ENCODE peak calls at places on chromosome 20, in seven cellular contexts. One of them, this sample, is unnamed.

GRCh38 chr20:52275243-52275817 is 83.8 kb upstream of the ZFP64 start:
- DNase-seq in mucosa of descending colon: no peak
- DNase-seq in iris pigment epithelial cell: no peak
- DNase-seq in stimulated activated CD4-positive, alpha-beta T cell treated with anti-CD3 and anti-CD28 coated beads, Interleukin-12 subunit alpha, Interleukin-12 subunit beta, amount 100 ng/mL, for 48 hours: no peak
- DNase-seq in skeletal muscle cell: no peak
- DNase-seq in neural crest cell: no peak
- DNase-seq in fibroblast of the conjunctiva: no peak
- DNase-seq in this sample: no peak

GRCh38 chr20:43949248-43949647 is 34.6 kb downstream of the TOX2 start:
- DNase-seq in mucosa of descending colon: no peak
- DNase-seq in iris pigment epithelial cell: no peak
- DNase-seq in stimulated activated CD4-positive, alpha-beta T cell treated with anti-CD3 and anti-CD28 coated beads, Interleukin-12 subunit alpha, Interleukin-12 subunit beta, amount 100 ng/mL, for 48 hours: no peak
- DNase-seq in skeletal muscle cell: no peak
- DNase-seq in neural crest cell: no peak
- DNase-seq in fibroblast of the conjunctiva: no peak
- DNase-seq in this sample: no peak

GRCh38 chr20:37552415-37552814 is 24.7 kb upstream of the BLCAP start:
- DNase-seq in mucosa of descending colon: no peak
- DNase-seq in iris pigment epithelial cell: peak
- DNase-seq in stimulated activated CD4-positive, alpha-beta T cell treated with anti-CD3 and anti-CD28 coated beads, Interleukin-12 subunit alpha, Interleukin-12 subunit beta, amount 100 ng/mL, for 48 hours: no peak
- DNase-seq in skeletal muscle cell: no peak
- DNase-seq in neural crest cell: no peak
- DNase-seq in fibroblast of the conjunctiva: no peak
- DNase-seq in this sample: no peak

GRCh38 chr20:33275215-33275614 is 7.8 kb upstream of the BPIFB1 start:
- DNase-seq in mucosa of descending colon: no peak
- DNase-seq in iris pigment epithelial cell: no peak
- DNase-seq in stimulated activated CD4-positive, alpha-beta T cell treated with anti-CD3 and anti-CD28 coated beads, Interleukin-12 subunit alpha, Interleukin-12 subunit beta, amount 100 ng/mL, for 48 hours: no peak
- DNase-seq in skeletal muscle cell: no peak
- DNase-seq in neural crest cell: no peak
- DNase-seq in fibroblast of the conjunctiva: no peak
- DNase-seq in this sample: no peak

GRCh38 chr20:11261533-11262000 is 587.8 kb upstream of the JAG1 start:
- DNase-seq in mucosa of descending colon: no peak
- DNase-seq in iris pigment epithelial cell: peak
- DNase-seq in stimulated activated CD4-positive, alpha-beta T cell treated with anti-CD3 and anti-CD28 coated beads, Interleukin-12 subunit alpha, Interleukin-12 subunit beta, amount 100 ng/mL, for 48 hours: no peak
- DNase-seq in skeletal muscle cell: peak
- DNase-seq in neural crest cell: no peak
- DNase-seq in fibroblast of the conjunctiva: no peak
- DNase-seq in this sample: no peak

GRCh38 chr20:34302312-34302722 is 838 bp downstream of the AHCY start:
- DNase-seq in mucosa of descending colon: no peak
- DNase-seq in iris pigment epithelial cell: peak
- DNase-seq in stimulated activated CD4-positive, alpha-beta T cell treated with anti-CD3 and anti-CD28 coated beads, Interleukin-12 subunit alpha, Interleukin-12 subunit beta, amount 100 ng/mL, for 48 hours: no peak
- DNase-seq in skeletal muscle cell: peak
- DNase-seq in neural crest cell: no peak
- DNase-seq in fibroblast of the conjunctiva: no peak
- DNase-seq in this sample: peak

GRCh38 chr20:37528442-37529213 is 952 bp upstream of the BLCAP start:
- DNase-seq in mucosa of descending colon: no peak
- DNase-seq in iris pigment epithelial cell: no peak
- DNase-seq in stimulated activated CD4-positive, alpha-beta T cell treated with anti-CD3 and anti-CD28 coated beads, Interleukin-12 subunit alpha, Interleukin-12 subunit beta, amount 100 ng/mL, for 48 hours: no peak
- DNase-seq in skeletal muscle cell: no peak
- DNase-seq in neural crest cell: no peak
- DNase-seq in fibroblast of the conjunctiva: no peak
- DNase-seq in this sample: no peak

GRCh38 chr20:11676618-11677289 is 240.9 kb upstream of the BTBD3 start:
- DNase-seq in mucosa of descending colon: peak
- DNase-seq in iris pigment epithelial cell: peak
- DNase-seq in stimulated activated CD4-positive, alpha-beta T cell treated with anti-CD3 and anti-CD28 coated beads, Interleukin-12 subunit alpha, Interleukin-12 subunit beta, amount 100 ng/mL, for 48 hours: peak
- DNase-seq in skeletal muscle cell: no peak
- DNase-seq in neural crest cell: peak
- DNase-seq in fibroblast of the conjunctiva: peak
- DNase-seq in this sample: peak

GRCh38 chr20:57476073-57476526 is 48.8 kb downstream of the CTCFL start:
- DNase-seq in mucosa of descending colon: no peak
- DNase-seq in iris pigment epithelial cell: no peak
- DNase-seq in stimulated activated CD4-positive, alpha-beta T cell treated with anti-CD3 and anti-CD28 coated beads, Interleukin-12 subunit alpha, Interleukin-12 subunit beta, amount 100 ng/mL, for 48 hours: no peak
- DNase-seq in skeletal muscle cell: no peak
- DNase-seq in neural crest cell: no peak
- DNase-seq in fibroblast of the conjunctiva: no peak
- DNase-seq in this sample: no peak

GRCh38 chr20:58019027-58019849 is 209.2 kb downstream of the ANKRD60 start:
- DNase-seq in mucosa of descending colon: no peak
- DNase-seq in iris pigment epithelial cell: peak
- DNase-seq in stimulated activated CD4-positive, alpha-beta T cell treated with anti-CD3 and anti-CD28 coated beads, Interleukin-12 subunit alpha, Interleukin-12 subunit beta, amount 100 ng/mL, for 48 hours: no peak
- DNase-seq in skeletal muscle cell: no peak
- DNase-seq in neural crest cell: no peak
- DNase-seq in fibroblast of the conjunctiva: no peak
- DNase-seq in this sample: no peak

GRCh38 chr20:63940071-63940471 is 16.1 kb downstream of the UCKL1 start:
- DNase-seq in mucosa of descending colon: peak
- DNase-seq in iris pigment epithelial cell: no peak
- DNase-seq in stimulated activated CD4-positive, alpha-beta T cell treated with anti-CD3 and anti-CD28 coated beads, Interleukin-12 subunit alpha, Interleukin-12 subunit beta, amount 100 ng/mL, for 48 hours: no peak
- DNase-seq in skeletal muscle cell: no peak
- DNase-seq in neural crest cell: no peak
- DNase-seq in fibroblast of the conjunctiva: no peak
- DNase-seq in this sample: no peak

GRCh38 chr20:23640873-23641667 is 3.3 kb upstream of the CST3 start:
- DNase-seq in mucosa of descending colon: no peak
- DNase-seq in iris pigment epithelial cell: no peak
- DNase-seq in stimulated activated CD4-positive, alpha-beta T cell treated with anti-CD3 and anti-CD28 coated beads, Interleukin-12 subunit alpha, Interleukin-12 subunit beta, amount 100 ng/mL, for 48 hours: no peak
- DNase-seq in skeletal muscle cell: no peak
- DNase-seq in neural crest cell: no peak
- DNase-seq in fibroblast of the conjunctiva: no peak
- DNase-seq in this sample: no peak

GRCh38 chr20:4167261-4168004 is 152.1 kb upstream of the RNF24 start:
- DNase-seq in mucosa of descending colon: no peak
- DNase-seq in iris pigment epithelial cell: no peak
- DNase-seq in stimulated activated CD4-positive, alpha-beta T cell treated with anti-CD3 and anti-CD28 coated beads, Interleukin-12 subunit alpha, Interleukin-12 subunit beta, amount 100 ng/mL, for 48 hours: no peak
- DNase-seq in skeletal muscle cell: no peak
- DNase-seq in neural crest cell: peak
- DNase-seq in fibroblast of the conjunctiva: no peak
- DNase-seq in this sample: no peak

GRCh38 chr20:18853946-18854646 is 40.5 kb downstream of the SCP2D1 start:
- DNase-seq in mucosa of descending colon: no peak
- DNase-seq in iris pigment epithelial cell: no peak
- DNase-seq in stimulated activated CD4-positive, alpha-beta T cell treated with anti-CD3 and anti-CD28 coated beads, Interleukin-12 subunit alpha, Interleukin-12 subunit beta, amount 100 ng/mL, for 48 hours: no peak
- DNase-seq in skeletal muscle cell: no peak
- DNase-seq in neural crest cell: no peak
- DNase-seq in fibroblast of the conjunctiva: no peak
- DNase-seq in this sample: no peak

GRCh38 chr20:1368448-1369199 is 24.2 kb downstream of the FKBP1A start:
- DNase-seq in mucosa of descending colon: no peak
- DNase-seq in iris pigment epithelial cell: peak
- DNase-seq in stimulated activated CD4-positive, alpha-beta T cell treated with anti-CD3 and anti-CD28 coated beads, Interleukin-12 subunit alpha, Interleukin-12 subunit beta, amount 100 ng/mL, for 48 hours: no peak
- DNase-seq in skeletal muscle cell: no peak
- DNase-seq in neural crest cell: no peak
- DNase-seq in fibroblast of the conjunctiva: no peak
- DNase-seq in this sample: no peak

GRCh38 chr20:25856256-25856884 is 159.7 kb upstream of the ZNF337 start:
- DNase-seq in mucosa of descending colon: no peak
- DNase-seq in iris pigment epithelial cell: no peak
- DNase-seq in stimulated activated CD4-positive, alpha-beta T cell treated with anti-CD3 and anti-CD28 coated beads, Interleukin-12 subunit alpha, Interleukin-12 subunit beta, amount 100 ng/mL, for 48 hours: no peak
- DNase-seq in skeletal muscle cell: no peak
- DNase-seq in neural crest cell: no peak
- DNase-seq in fibroblast of the conjunctiva: no peak
- DNase-seq in this sample: no peak

GRCh38 chr20:54112221-54112884 is 42.0 kb upstream of the BCAS1 start:
- DNase-seq in mucosa of descending colon: no peak
- DNase-seq in iris pigment epithelial cell: no peak
- DNase-seq in stimulated activated CD4-positive, alpha-beta T cell treated with anti-CD3 and anti-CD28 coated beads, Interleukin-12 subunit alpha, Interleukin-12 subunit beta, amount 100 ng/mL, for 48 hours: no peak
- DNase-seq in skeletal muscle cell: peak
- DNase-seq in neural crest cell: no peak
- DNase-seq in fibroblast of the conjunctiva: no peak
- DNase-seq in this sample: no peak

GRCh38 chr20:6714202-6714800 is 53.2 kb upstream of the BMP2 start:
- DNase-seq in mucosa of descending colon: peak
- DNase-seq in iris pigment epithelial cell: no peak
- DNase-seq in stimulated activated CD4-positive, alpha-beta T cell treated with anti-CD3 and anti-CD28 coated beads, Interleukin-12 subunit alpha, Interleukin-12 subunit beta, amount 100 ng/mL, for 48 hours: no peak
- DNase-seq in skeletal muscle cell: no peak
- DNase-seq in neural crest cell: no peak
- DNase-seq in fibroblast of the conjunctiva: no peak
- DNase-seq in this sample: no peak

GRCh38 chr20:19922716-19923115 is 94.4 kb upstream of the NAA20 start:
- DNase-seq in mucosa of descending colon: no peak
- DNase-seq in iris pigment epithelial cell: no peak
- DNase-seq in stimulated activated CD4-positive, alpha-beta T cell treated with anti-CD3 and anti-CD28 coated beads, Interleukin-12 subunit alpha, Interleukin-12 subunit beta, amount 100 ng/mL, for 48 hours: no peak
- DNase-seq in skeletal muscle cell: no peak
- DNase-seq in neural crest cell: no peak
- DNase-seq in fibroblast of the conjunctiva: no peak
- DNase-seq in this sample: no peak

GRCh38 chr20:20363449-20364015 is 4.4 kb upstream of the INSM1 start:
- DNase-seq in mucosa of descending colon: no peak
- DNase-seq in iris pigment epithelial cell: no peak
- DNase-seq in stimulated activated CD4-positive, alpha-beta T cell treated with anti-CD3 and anti-CD28 coated beads, Interleukin-12 subunit alpha, Interleukin-12 subunit beta, amount 100 ng/mL, for 48 hours: no peak
- DNase-seq in skeletal muscle cell: no peak
- DNase-seq in neural crest cell: peak
- DNase-seq in fibroblast of the conjunctiva: no peak
- DNase-seq in this sample: no peak

GRCh38 chr20:41218466-41218865 is 81.1 kb downstream of the PLCG1 start:
- DNase-seq in mucosa of descending colon: no peak
- DNase-seq in iris pigment epithelial cell: peak
- DNase-seq in stimulated activated CD4-positive, alpha-beta T cell treated with anti-CD3 and anti-CD28 coated beads, Interleukin-12 subunit alpha, Interleukin-12 subunit beta, amount 100 ng/mL, for 48 hours: no peak
- DNase-seq in skeletal muscle cell: peak
- DNase-seq in neural crest cell: no peak
- DNase-seq in fibroblast of the conjunctiva: peak
- DNase-seq in this sample: no peak

GRCh38 chr20:34706912-34707784 is 3.0 kb downstream of the TP53INP2 start:
- DNase-seq in mucosa of descending colon: no peak
- DNase-seq in iris pigment epithelial cell: no peak
- DNase-seq in stimulated activated CD4-positive, alpha-beta T cell treated with anti-CD3 and anti-CD28 coated beads, Interleukin-12 subunit alpha, Interleukin-12 subunit beta, amount 100 ng/mL, for 48 hours: no peak
- DNase-seq in skeletal muscle cell: no peak
- DNase-seq in neural crest cell: no peak
- DNase-seq in fibroblast of the conjunctiva: no peak
- DNase-seq in this sample: no peak

GRCh38 chr20:44014807-44015732 is 100.4 kb downstream of the TOX2 start:
- DNase-seq in mucosa of descending colon: no peak
- DNase-seq in iris pigment epithelial cell: no peak
- DNase-seq in stimulated activated CD4-positive, alpha-beta T cell treated with anti-CD3 and anti-CD28 coated beads, Interleukin-12 subunit alpha, Interleukin-12 subunit beta, amount 100 ng/mL, for 48 hours: no peak
- DNase-seq in skeletal muscle cell: no peak
- DNase-seq in neural crest cell: no peak
- DNase-seq in fibroblast of the conjunctiva: no peak
- DNase-seq in this sample: no peak

GRCh38 chr20:47588158-47588557 is 86.5 kb downstream of the NCOA3 start:
- DNase-seq in mucosa of descending colon: no peak
- DNase-seq in iris pigment epithelial cell: no peak
- DNase-seq in stimulated activated CD4-positive, alpha-beta T cell treated with anti-CD3 and anti-CD28 coated beads, Interleukin-12 subunit alpha, Interleukin-12 subunit beta, amount 100 ng/mL, for 48 hours: no peak
- DNase-seq in skeletal muscle cell: no peak
- DNase-seq in neural crest cell: no peak
- DNase-seq in fibroblast of the conjunctiva: no peak
- DNase-seq in this sample: no peak

GRCh38 chr20:51884561-51884960 is 82.2 kb upstream of the SALL4 start:
- DNase-seq in mucosa of descending colon: no peak
- DNase-seq in iris pigment epithelial cell: peak
- DNase-seq in stimulated activated CD4-positive, alpha-beta T cell treated with anti-CD3 and anti-CD28 coated beads, Interleukin-12 subunit alpha, Interleukin-12 subunit beta, amount 100 ng/mL, for 48 hours: no peak
- DNase-seq in skeletal muscle cell: no peak
- DNase-seq in neural crest cell: no peak
- DNase-seq in fibroblast of the conjunctiva: no peak
- DNase-seq in this sample: no peak

GRCh38 chr20:408843-409696 is 971 bp downstream of the RBCK1 start:
- DNase-seq in mucosa of descending colon: no peak
- DNase-seq in iris pigment epithelial cell: no peak
- DNase-seq in stimulated activated CD4-positive, alpha-beta T cell treated with anti-CD3 and anti-CD28 coated beads, Interleukin-12 subunit alpha, Interleukin-12 subunit beta, amount 100 ng/mL, for 48 hours: no peak
- DNase-seq in skeletal muscle cell: no peak
- DNase-seq in neural crest cell: no peak
- DNase-seq in fibroblast of the conjunctiva: no peak
- DNase-seq in this sample: no peak

GRCh38 chr20:33798444-33798843 is 12.7 kb upstream of the CHMP4B start:
- DNase-seq in mucosa of descending colon: peak
- DNase-seq in iris pigment epithelial cell: no peak
- DNase-seq in stimulated activated CD4-positive, alpha-beta T cell treated with anti-CD3 and anti-CD28 coated beads, Interleukin-12 subunit alpha, Interleukin-12 subunit beta, amount 100 ng/mL, for 48 hours: no peak
- DNase-seq in skeletal muscle cell: no peak
- DNase-seq in neural crest cell: no peak
- DNase-seq in fibroblast of the conjunctiva: no peak
- DNase-seq in this sample: no peak

GRCh38 chr20:34528921-34529297 is 12.7 kb downstream of the DYNLRB1 start:
- DNase-seq in mucosa of descending colon: no peak
- DNase-seq in iris pigment epithelial cell: no peak
- DNase-seq in stimulated activated CD4-positive, alpha-beta T cell treated with anti-CD3 and anti-CD28 coated beads, Interleukin-12 subunit alpha, Interleukin-12 subunit beta, amount 100 ng/mL, for 48 hours: no peak
- DNase-seq in skeletal muscle cell: no peak
- DNase-seq in neural crest cell: no peak
- DNase-seq in fibroblast of the conjunctiva: no peak
- DNase-seq in this sample: no peak

GRCh38 chr20:63114006-63114692 is 101.8 kb downstream of the YTHDF1 start:
- DNase-seq in mucosa of descending colon: no peak
- DNase-seq in iris pigment epithelial cell: no peak
- DNase-seq in stimulated activated CD4-positive, alpha-beta T cell treated with anti-CD3 and anti-CD28 coated beads, Interleukin-12 subunit alpha, Interleukin-12 subunit beta, amount 100 ng/mL, for 48 hours: no peak
- DNase-seq in skeletal muscle cell: no peak
- DNase-seq in neural crest cell: no peak
- DNase-seq in fibroblast of the conjunctiva: no peak
- DNase-seq in this sample: no peak

GRCh38 chr20:62202083-62202395 is 18.0 kb downstream of the HRH3 start:
- DNase-seq in mucosa of descending colon: peak
- DNase-seq in iris pigment epithelial cell: peak
- DNase-seq in stimulated activated CD4-positive, alpha-beta T cell treated with anti-CD3 and anti-CD28 coated beads, Interleukin-12 subunit alpha, Interleukin-12 subunit beta, amount 100 ng/mL, for 48 hours: no peak
- DNase-seq in skeletal muscle cell: no peak
- DNase-seq in neural crest cell: no peak
- DNase-seq in fibroblast of the conjunctiva: no peak
- DNase-seq in this sample: no peak

GRCh38 chr20:434661-435419 is 26.7 kb downstream of the RBCK1 start:
- DNase-seq in mucosa of descending colon: no peak
- DNase-seq in iris pigment epithelial cell: no peak
- DNase-seq in stimulated activated CD4-positive, alpha-beta T cell treated with anti-CD3 and anti-CD28 coated beads, Interleukin-12 subunit alpha, Interleukin-12 subunit beta, amount 100 ng/mL, for 48 hours: no peak
- DNase-seq in skeletal muscle cell: no peak
- DNase-seq in neural crest cell: no peak
- DNase-seq in fibroblast of the conjunctiva: no peak
- DNase-seq in this sample: no peak

GRCh38 chr20:17344775-17345174 is 117.9 kb downstream of the PCSK2 start:
- DNase-seq in mucosa of descending colon: no peak
- DNase-seq in iris pigment epithelial cell: no peak
- DNase-seq in stimulated activated CD4-positive, alpha-beta T cell treated with anti-CD3 and anti-CD28 coated beads, Interleukin-12 subunit alpha, Interleukin-12 subunit beta, amount 100 ng/mL, for 48 hours: no peak
- DNase-seq in skeletal muscle cell: no peak
- DNase-seq in neural crest cell: no peak
- DNase-seq in fibroblast of the conjunctiva: no peak
- DNase-seq in this sample: no peak

This sample was measured in K562.